ENCODE peak calls at places on chromosomes 16 and 17, in seven cellular contexts. P, B, I, M, O, R and V are unnamed samples.

GRCh38 chr17:58665946-58666857 is 25.6 kb downstream of the TEX14 start:
- DNase-seq in P (no peak), B (no peak), I (no peak), M (no peak), O (no peak), R (no peak), V (no peak)

GRCh38 chr16:55029509-55029908 is 98.8 kb downstream of the IRX5 start:
- DNase-seq in P (no peak), B (no peak), I (no peak), M (no peak), O (no peak), R (no peak), V (no peak)

GRCh38 chr16:57271063-57271345 is 13.5 kb downstream of the PLLP start:
- DNase-seq in P (no peak), B (no peak), I (no peak), M (no peak), O (no peak), R (no peak), V (no peak)

GRCh38 chr17:44976198-44976597 is 8.1 kb upstream of the C1QL1 start:
- DNase-seq in P (no peak), B (no peak), I (no peak), M (no peak), O (no peak), R (no peak), V (no peak)

GRCh38 chr17:50576864-50577263 is 16.3 kb downstream of the CACNA1G start:
- DNase-seq in P (no peak), B (no peak), I (no peak), M (no peak), O (no peak), R (no peak), V (no peak)

GRCh38 chr16:23121024-23121423 is 28.2 kb downstream of the USP31 start:
- DNase-seq in P (no peak), B (peak), I (no peak), M (no peak), O (no peak), R (no peak), V (no peak)

GRCh38 chr16:75616541-75617010 is 6.5 kb downstream of the ADAT1 start:
- DNase-seq in P (no peak), B (no peak), I (no peak), M (no peak), O (no peak), R (no peak), V (no peak)

GRCh38 chr17:8965394-8966168 is at the start of gene PIK3R5:
- DNase-seq in P (no peak), B (peak), I (peak), M (no peak), O (peak), R (no peak), V (no peak)

GRCh38 chr16:56450901-56451752 is at the start of the genes NUDT21 and OGFOD1:
- DNase-seq in P (peak), B (peak), I (peak), M (peak), O (peak), R (peak), V (peak)

GRCh38 chr17:49074851-49075540 is 57.6 kb upstream of the B4GALNT2 start:
- DNase-seq in P (peak), B (no peak), I (no peak), M (no peak), O (no peak), R (no peak), V (no peak)

GRCh38 chr17:48335858-48336500 is 94.0 kb downstream of the SKAP1 start:
- DNase-seq in P (peak), B (no peak), I (no peak), M (peak), O (no peak), R (peak), V (no peak)

GRCh38 chr16:9256196-9256595 is 164.8 kb downstream of the HAPSTR1 start:
- DNase-seq in P (no peak), B (peak), I (peak), M (peak), O (peak), R (no peak), V (peak)

GRCh38 chr16:4936181-4936990 is 562 bp downstream of the PPL start:
- DNase-seq in P (no peak), B (peak), I (peak), M (peak), O (no peak), R (no peak), V (no peak)

GRCh38 chr17:34989473-34989872 is 9.2 kb downstream of the LIG3 start:
- DNase-seq in P (no peak), B (no peak), I (no peak), M (no peak), O (no peak), R (no peak), V (no peak)